ENCODE peak calls at places on chromosomes 2 and 18, in six cellular contexts. One of them, this sample, is unnamed.

GRCh38 chr18:75089748-75090327 is 119.1 kb downstream of the PTGR3 start:
- DNase-seq in progenitor cell of endocrine pancreas: no peak
- DNase-seq in GM23248: no peak
- DNase-seq in SW480: no peak
- DNase-seq in iris pigment epithelial cell: no peak
- DNase-seq in fibroblast of the aortic adventitia: no peak
- DNase-seq in this sample: no peak

GRCh38 chr18:59249186-59249774 is 24.0 kb downstream of the RAX start:
- DNase-seq in iris pigment epithelial cell: peak; percentile 85
- DNase-seq in progenitor cell of endocrine pancreas: no peak
- DNase-seq in fibroblast of the aortic adventitia: peak; percentile 95
- DNase-seq in SW480: peak; percentile 45
- DNase-seq in GM23248: peak; percentile 90
- DNase-seq in this sample: peak; percentile 84

GRCh38 chr2:95025406-95026319 is at the start of gene MAL:
- DNase-seq in GM23248: no peak
- DNase-seq in SW480: no peak
- DNase-seq in iris pigment epithelial cell: no peak
- DNase-seq in fibroblast of the aortic adventitia: no peak
- DNase-seq in progenitor cell of endocrine pancreas: no peak
- DNase-seq in this sample: no peak

GRCh38 chr2:44342854-44343253 is 18.4 kb downstream of the PREPL start:
- DNase-seq in progenitor cell of endocrine pancreas: no peak
- DNase-seq in SW480: peak; percentile 21
- DNase-seq in fibroblast of the aortic adventitia: no peak
- DNase-seq in GM23248: peak; percentile 21
- DNase-seq in iris pigment epithelial cell: peak; percentile 21
- DNase-seq in this sample: peak; percentile 28

GRCh38 chr2:71928734-71929481 is 218.8 kb downstream of the CYP26B1 start:
- DNase-seq in GM23248: no peak
- DNase-seq in progenitor cell of endocrine pancreas: no peak
- DNase-seq in fibroblast of the aortic adventitia: no peak
- DNase-seq in SW480: no peak
- DNase-seq in iris pigment epithelial cell: no peak
- DNase-seq in this sample: no peak

GRCh38 chr2:183665403-183665802 is 541.2 kb downstream of the NUP35 start:
- DNase-seq in fibroblast of the aortic adventitia: no peak
- DNase-seq in SW480: no peak
- DNase-seq in iris pigment epithelial cell: no peak
- DNase-seq in GM23248: no peak
- DNase-seq in progenitor cell of endocrine pancreas: no peak
- DNase-seq in this sample: no peak

GRCh38 chr2:135030826-135031225 is 16.4 kb downstream of the MAP3K19 start:
- DNase-seq in SW480: peak; percentile 37
- DNase-seq in GM23248: peak; percentile 60
- DNase-seq in iris pigment epithelial cell: peak; percentile 68
- DNase-seq in fibroblast of the aortic adventitia: peak; percentile 61
- DNase-seq in progenitor cell of endocrine pancreas: peak; percentile 14
- DNase-seq in this sample: peak; percentile 56

GRCh38 chr2:197372582-197372981 is 62.0 kb upstream of the ANKRD44 start:
- DNase-seq in progenitor cell of endocrine pancreas: no peak
- DNase-seq in fibroblast of the aortic adventitia: no peak
- DNase-seq in GM23248: peak; percentile 83
- DNase-seq in iris pigment epithelial cell: no peak
- DNase-seq in SW480: no peak
- DNase-seq in this sample: no peak

GRCh38 chr2:62112192-62112591 is 83.7 kb upstream of the B3GNT2 start:
- DNase-seq in GM23248: peak; percentile 35
- DNase-seq in progenitor cell of endocrine pancreas: no peak
- DNase-seq in fibroblast of the aortic adventitia: peak; percentile 25
- DNase-seq in SW480: no peak
- DNase-seq in iris pigment epithelial cell: no peak
- DNase-seq in this sample: peak; percentile 82

GRCh38 chr18:34223893-34224422 is 755 bp downstream of the NOL4 start:
- DNase-seq in SW480: no peak
- DNase-seq in iris pigment epithelial cell: no peak
- DNase-seq in fibroblast of the aortic adventitia: peak; percentile 0
- DNase-seq in progenitor cell of endocrine pancreas: no peak
- DNase-seq in GM23248: peak; percentile 3
- DNase-seq in this sample: no peak

GRCh38 chr18:48923746-48924580 is 26.8 kb downstream of the SMAD7 start:
- DNase-seq in fibroblast of the aortic adventitia: peak; percentile 57
- DNase-seq in GM23248: peak; percentile 85
- DNase-seq in progenitor cell of endocrine pancreas: no peak
- DNase-seq in SW480: peak; percentile 53
- DNase-seq in iris pigment epithelial cell: peak; percentile 72
- DNase-seq in this sample: peak; percentile 95

GRCh38 chr2:156708051-156708450 is 271.9 kb downstream of the GPD2 start:
- DNase-seq in GM23248: no peak
- DNase-seq in fibroblast of the aortic adventitia: no peak
- DNase-seq in SW480: no peak
- DNase-seq in progenitor cell of endocrine pancreas: no peak
- DNase-seq in iris pigment epithelial cell: peak; percentile 18
- DNase-seq in this sample: no peak

GRCh38 chr2:6896930-6897759 is 19.6 kb downstream of the RSAD2 start:
- DNase-seq in fibroblast of the aortic adventitia: peak; percentile 64
- DNase-seq in SW480: peak; percentile 37
- DNase-seq in GM23248: peak; percentile 59
- DNase-seq in iris pigment epithelial cell: peak; percentile 49
- DNase-seq in progenitor cell of endocrine pancreas: no peak
- DNase-seq in this sample: peak; percentile 53

GRCh38 chr18:50092250-50092780 is 102.6 kb downstream of the MYO5B start:
- DNase-seq in iris pigment epithelial cell: no peak
- DNase-seq in progenitor cell of endocrine pancreas: no peak
- DNase-seq in fibroblast of the aortic adventitia: no peak
- DNase-seq in GM23248: no peak
- DNase-seq in SW480: no peak
- DNase-seq in this sample: no peak

GRCh38 chr2:167787021-167787420 is 460.4 kb downstream of the STK39 start:
- DNase-seq in progenitor cell of endocrine pancreas: no peak
- DNase-seq in GM23248: no peak
- DNase-seq in fibroblast of the aortic adventitia: no peak
- DNase-seq in SW480: no peak
- DNase-seq in iris pigment epithelial cell: no peak
- DNase-seq in this sample: no peak

GRCh38 chr2:216017365-216017764 is 4.0 kb upstream of the MREG start:
- DNase-seq in GM23248: peak; percentile 51
- DNase-seq in fibroblast of the aortic adventitia: no peak
- DNase-seq in iris pigment epithelial cell: no peak
- DNase-seq in SW480: peak; percentile 27
- DNase-seq in progenitor cell of endocrine pancreas: no peak
- DNase-seq in this sample: no peak

GRCh38 chr2:128389521-128389920 is 70.9 kb upstream of the HS6ST1 start:
- DNase-seq in GM23248: no peak
- DNase-seq in iris pigment epithelial cell: no peak
- DNase-seq in fibroblast of the aortic adventitia: peak; percentile 4
- DNase-seq in progenitor cell of endocrine pancreas: no peak
- DNase-seq in SW480: no peak
- DNase-seq in this sample: no peak

GRCh38 chr2:82139979-82140611 is 1835.5 kb upstream of the LRRTM1 start:
- DNase-seq in progenitor cell of endocrine pancreas: no peak
- DNase-seq in fibroblast of the aortic adventitia: no peak
- DNase-seq in SW480: no peak
- DNase-seq in iris pigment epithelial cell: no peak
- DNase-seq in GM23248: no peak
- DNase-seq in this sample: no peak

This sample was measured in fibroblast of villous mesenchyme.